ENCODE peak calls at places on chromosomes 3 and 15, in ten cellular contexts. One of them, this sample, is unnamed.

GRCh38 chr15:74845208-74845568 is 2.2 kb upstream of the ULK3 start:
- DNase-seq in fibroblast of mammary gland: no peak
- DNase-seq in HL-60: peak
- DNase-seq in stomach: no peak
- DNase-seq in hepatocyte: no peak
- DNase-seq in mesendoderm: no peak
- DNase-seq in GM23248: no peak
- DNase-seq in psoas muscle: no peak
- DNase-seq in lung: no peak
- DNase-seq in uterus: no peak
- DNase-seq in this sample: no peak

GRCh38 chr3:128426128-128426921 is 40.4 kb downstream of the DNAJB8 start:
- DNase-seq in lung: no peak
- DNase-seq in fibroblast of mammary gland: peak
- DNase-seq in hepatocyte: peak
- DNase-seq in stomach: peak
- DNase-seq in GM23248: peak
- DNase-seq in mesendoderm: peak
- DNase-seq in psoas muscle: peak
- DNase-seq in HL-60: peak
- DNase-seq in uterus: peak
- DNase-seq in this sample: no peak

GRCh38 chr3:11245827-11246662 is 26.2 kb upstream of the ATG7 start:
- DNase-seq in HL-60: no peak
- DNase-seq in GM23248: no peak
- DNase-seq in psoas muscle: no peak
- DNase-seq in fibroblast of mammary gland: no peak
- DNase-seq in stomach: no peak
- DNase-seq in hepatocyte: no peak
- DNase-seq in uterus: no peak
- DNase-seq in lung: no peak
- DNase-seq in mesendoderm: peak
- DNase-seq in this sample: no peak

GRCh38 chr3:153927107-153927506 is 194.1 kb upstream of the ARHGEF26 start:
- DNase-seq in GM23248: peak
- DNase-seq in hepatocyte: peak
- DNase-seq in uterus: no peak
- DNase-seq in HL-60: no peak
- DNase-seq in stomach: no peak
- DNase-seq in mesendoderm: peak
- DNase-seq in psoas muscle: no peak
- DNase-seq in fibroblast of mammary gland: peak
- DNase-seq in lung: no peak
- DNase-seq in this sample: peak

GRCh38 chr15:51869074-51869425 is 39.6 kb downstream of the TMOD3 start:
- DNase-seq in psoas muscle: no peak
- DNase-seq in mesendoderm: no peak
- DNase-seq in uterus: no peak
- DNase-seq in stomach: no peak
- DNase-seq in hepatocyte: no peak
- DNase-seq in lung: no peak
- DNase-seq in fibroblast of mammary gland: peak
- DNase-seq in HL-60: no peak
- DNase-seq in GM23248: peak
- DNase-seq in this sample: peak

GRCh38 chr3:45464336-45464809 is 76.0 kb downstream of the LARS2 start:
- DNase-seq in GM23248: no peak
- DNase-seq in HL-60: peak
- DNase-seq in mesendoderm: peak
- DNase-seq in hepatocyte: no peak
- DNase-seq in fibroblast of mammary gland: peak
- DNase-seq in stomach: no peak
- DNase-seq in psoas muscle: no peak
- DNase-seq in uterus: no peak
- DNase-seq in lung: no peak
- DNase-seq in this sample: peak

GRCh38 chr15:50939911-50940310 is 31.4 kb downstream of the AP4E1 start:
- DNase-seq in uterus: no peak
- DNase-seq in HL-60: no peak
- DNase-seq in lung: no peak
- DNase-seq in stomach: no peak
- DNase-seq in hepatocyte: peak
- DNase-seq in mesendoderm: no peak
- DNase-seq in psoas muscle: no peak
- DNase-seq in fibroblast of mammary gland: peak
- DNase-seq in GM23248: peak
- DNase-seq in this sample: peak

GRCh38 chr15:39145854-39146253 is 435.0 kb upstream of the THBS1 start:
- DNase-seq in lung: no peak
- DNase-seq in fibroblast of mammary gland: peak
- DNase-seq in psoas muscle: no peak
- DNase-seq in hepatocyte: no peak
- DNase-seq in GM23248: peak
- DNase-seq in HL-60: no peak
- DNase-seq in mesendoderm: no peak
- DNase-seq in uterus: no peak
- DNase-seq in stomach: no peak
- DNase-seq in this sample: peak

GRCh38 chr15:36498922-36499321 is 80.5 kb upstream of the CDIN1 start:
- DNase-seq in uterus: no peak
- DNase-seq in lung: no peak
- DNase-seq in mesendoderm: no peak
- DNase-seq in GM23248: no peak
- DNase-seq in stomach: no peak
- DNase-seq in psoas muscle: no peak
- DNase-seq in hepatocyte: no peak
- DNase-seq in HL-60: no peak
- DNase-seq in fibroblast of mammary gland: no peak
- DNase-seq in this sample: no peak

GRCh38 chr3:153399636-153400035 is 237.6 kb downstream of the RAP2B start:
- DNase-seq in hepatocyte: no peak
- DNase-seq in psoas muscle: no peak
- DNase-seq in HL-60: no peak
- DNase-seq in lung: no peak
- DNase-seq in stomach: no peak
- DNase-seq in GM23248: peak
- DNase-seq in mesendoderm: no peak
- DNase-seq in uterus: no peak
- DNase-seq in fibroblast of mammary gland: no peak
- DNase-seq in this sample: no peak

GRCh38 chr3:127439621-127440020 is 150.9 kb downstream of the TPRA1 start:
- DNase-seq in hepatocyte: no peak
- DNase-seq in fibroblast of mammary gland: no peak
- DNase-seq in uterus: no peak
- DNase-seq in mesendoderm: no peak
- DNase-seq in psoas muscle: no peak
- DNase-seq in GM23248: no peak
- DNase-seq in HL-60: no peak
- DNase-seq in stomach: no peak
- DNase-seq in lung: no peak
- DNase-seq in this sample: no peak

GRCh38 chr3:21256932-21257331 is 494.1 kb downstream of the ZNF385D start:
- DNase-seq in fibroblast of mammary gland: no peak
- DNase-seq in GM23248: no peak
- DNase-seq in lung: no peak
- DNase-seq in hepatocyte: no peak
- DNase-seq in HL-60: no peak
- DNase-seq in mesendoderm: no peak
- DNase-seq in psoas muscle: no peak
- DNase-seq in stomach: peak
- DNase-seq in uterus: no peak
- DNase-seq in this sample: no peak

DNA sequence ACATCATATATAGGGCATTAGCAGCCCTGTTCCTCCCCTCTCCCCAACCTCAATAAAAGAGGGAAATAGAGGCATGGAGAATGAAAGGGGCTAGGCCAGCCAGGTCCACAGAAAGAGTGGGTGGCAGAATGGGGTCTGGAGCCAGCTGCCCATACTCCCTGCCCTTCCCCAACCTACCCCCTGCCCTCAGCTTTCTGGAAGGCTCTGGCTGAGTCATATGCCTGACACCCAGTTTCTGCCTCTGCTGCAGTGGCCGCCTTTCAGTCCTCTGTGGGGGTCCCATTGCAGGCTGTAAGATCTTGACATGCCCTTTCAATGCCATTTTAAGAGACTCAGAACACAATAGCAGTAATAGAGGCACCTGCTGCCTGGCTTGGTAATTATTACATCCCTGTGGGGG is 95.7 kb downstream of the LINGO1 start:
- DNase-seq in uterus: no peak
- DNase-seq in lung: no peak
- DNase-seq in fibroblast of mammary gland: no peak
- DNase-seq in stomach: no peak
- DNase-seq in psoas muscle: no peak
- DNase-seq in mesendoderm: no peak
- DNase-seq in GM23248: no peak
- DNase-seq in HL-60: no peak
- DNase-seq in hepatocyte: no peak
- DNase-seq in this sample: no peak
- H3K4me3 ChIP-seq in uterus: no peak
- H3K4me3 ChIP-seq in lung: no peak
- H3K4me3 ChIP-seq in fibroblast of mammary gland: no peak
- H3K4me3 ChIP-seq in stomach: no peak
- H3K4me3 ChIP-seq in psoas muscle: no peak
- H3K4me3 ChIP-seq in mesendoderm: no peak
- H3K4me3 ChIP-seq in GM23248: no peak
- H3K4me3 ChIP-seq in HL-60: no peak
- H3K4me3 ChIP-seq in hepatocyte: no peak
- H3K4me3 ChIP-seq in this sample: no peak

GRCh38 chr3:89216021-89216739 is 108.8 kb downstream of the EPHA3 start:
- DNase-seq in GM23248: peak
- DNase-seq in stomach: no peak
- DNase-seq in psoas muscle: no peak
- DNase-seq in uterus: no peak
- DNase-seq in lung: no peak
- DNase-seq in fibroblast of mammary gland: no peak
- DNase-seq in HL-60: no peak
- DNase-seq in hepatocyte: no peak
- DNase-seq in mesendoderm: no peak
- DNase-seq in this sample: peak
- H3K4me3 ChIP-seq in GM23248: no peak
- H3K4me3 ChIP-seq in stomach: no peak
- H3K4me3 ChIP-seq in psoas muscle: no peak
- H3K4me3 ChIP-seq in uterus: no peak
- H3K4me3 ChIP-seq in lung: no peak
- H3K4me3 ChIP-seq in fibroblast of mammary gland: no peak
- H3K4me3 ChIP-seq in HL-60: no peak
- H3K4me3 ChIP-seq in hepatocyte: no peak
- H3K4me3 ChIP-seq in mesendoderm: no peak
- H3K4me3 ChIP-seq in this sample: no peak

GRCh38 chr15:25544076-25544475 is 105.3 kb upstream of the UBE3A start:
- DNase-seq in uterus: no peak
- DNase-seq in HL-60: no peak
- DNase-seq in lung: no peak
- DNase-seq in hepatocyte: no peak
- DNase-seq in mesendoderm: no peak
- DNase-seq in stomach: no peak
- DNase-seq in GM23248: no peak
- DNase-seq in psoas muscle: no peak
- DNase-seq in fibroblast of mammary gland: no peak
- DNase-seq in this sample: no peak

GRCh38 chr15:25543156-25543555 is 104.3 kb upstream of the UBE3A start:
- DNase-seq in lung: peak
- DNase-seq in HL-60: no peak
- DNase-seq in fibroblast of mammary gland: peak
- DNase-seq in uterus: peak
- DNase-seq in hepatocyte: peak
- DNase-seq in psoas muscle: no peak
- DNase-seq in mesendoderm: no peak
- DNase-seq in stomach: no peak
- DNase-seq in GM23248: peak
- DNase-seq in this sample: peak

GRCh38 chr15:25545017-25545416 is 106.2 kb upstream of the UBE3A start:
- DNase-seq in lung: no peak
- DNase-seq in fibroblast of mammary gland: peak
- DNase-seq in GM23248: peak
- DNase-seq in hepatocyte: no peak
- DNase-seq in psoas muscle: no peak
- DNase-seq in mesendoderm: no peak
- DNase-seq in uterus: no peak
- DNase-seq in HL-60: no peak
- DNase-seq in stomach: no peak
- DNase-seq in this sample: peak

GRCh38 chr15:25541228-25541627 is 102.4 kb upstream of the UBE3A start:
- DNase-seq in mesendoderm: no peak
- DNase-seq in uterus: no peak
- DNase-seq in psoas muscle: no peak
- DNase-seq in lung: no peak
- DNase-seq in stomach: no peak
- DNase-seq in GM23248: no peak
- DNase-seq in fibroblast of mammary gland: peak
- DNase-seq in HL-60: no peak
- DNase-seq in hepatocyte: no peak
- DNase-seq in this sample: no peak

DNA sequence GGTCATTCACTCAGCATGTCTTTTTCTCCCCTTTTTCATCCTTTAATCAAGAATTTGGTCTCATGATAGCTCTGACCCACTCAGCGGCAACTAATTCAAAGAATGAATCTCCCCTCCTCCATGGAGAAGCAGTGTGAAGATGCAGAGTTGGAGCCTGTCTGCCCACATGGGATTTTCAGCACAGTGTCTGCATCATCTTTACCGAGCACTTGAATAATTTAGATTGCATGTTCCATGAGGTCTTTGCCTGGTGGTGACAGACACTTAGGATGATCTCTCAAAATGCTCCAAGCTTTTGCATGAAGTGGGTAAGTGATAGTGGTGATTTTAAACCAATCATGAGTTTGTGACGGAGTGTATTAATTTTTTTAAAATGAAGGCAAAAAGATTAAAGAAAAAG is 103.8 kb upstream of the UBE3A start:
- DNase-seq in mesendoderm: no peak
- DNase-seq in GM23248: peak
- DNase-seq in hepatocyte: no peak
- DNase-seq in psoas muscle: no peak
- DNase-seq in lung: no peak
- DNase-seq in uterus: no peak
- DNase-seq in stomach: no peak
- DNase-seq in fibroblast of mammary gland: no peak
- DNase-seq in HL-60: no peak
- DNase-seq in this sample: no peak
- H3K4me3 ChIP-seq in mesendoderm: no peak
- H3K4me3 ChIP-seq in GM23248: no peak
- H3K4me3 ChIP-seq in hepatocyte: no peak
- H3K4me3 ChIP-seq in psoas muscle: no peak
- H3K4me3 ChIP-seq in lung: no peak
- H3K4me3 ChIP-seq in uterus: no peak
- H3K4me3 ChIP-seq in stomach: no peak
- H3K4me3 ChIP-seq in fibroblast of mammary gland: no peak
- H3K4me3 ChIP-seq in HL-60: no peak
- H3K4me3 ChIP-seq in this sample: no peak

DNA sequence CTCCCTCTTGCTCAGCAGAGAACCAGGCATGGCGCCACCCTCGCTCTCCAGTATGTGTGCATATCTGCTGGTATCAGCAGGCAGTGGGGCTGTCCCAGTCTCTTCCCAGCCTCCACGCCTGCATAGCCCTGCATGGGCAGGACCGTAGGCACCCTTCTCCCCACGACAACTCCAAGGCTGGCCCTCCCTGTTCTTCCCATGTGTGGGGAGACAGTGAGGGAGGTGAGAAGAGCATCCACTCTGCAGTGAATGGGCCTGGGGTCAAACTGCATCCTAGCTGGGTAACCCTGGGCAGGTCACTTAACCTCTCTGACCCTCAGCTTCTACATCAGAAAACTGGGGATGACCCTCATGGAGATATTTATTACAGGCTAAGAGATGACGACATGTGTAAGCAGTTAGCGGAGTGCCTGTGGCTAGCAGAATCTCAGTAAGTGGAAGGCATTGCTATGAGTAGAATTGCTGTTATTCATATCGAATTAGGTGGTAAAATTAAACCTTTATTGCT is 13.3 kb upstream of the SSUH2 start:
- DNase-seq in uterus: no peak
- DNase-seq in lung: no peak
- DNase-seq in psoas muscle: no peak
- DNase-seq in fibroblast of mammary gland: no peak
- DNase-seq in hepatocyte: no peak
- DNase-seq in stomach: no peak
- DNase-seq in mesendoderm: no peak
- DNase-seq in HL-60: no peak
- DNase-seq in GM23248: no peak
- DNase-seq in this sample: no peak
- H3K4me3 ChIP-seq in uterus: no peak
- H3K4me3 ChIP-seq in lung: no peak
- H3K4me3 ChIP-seq in psoas muscle: no peak
- H3K4me3 ChIP-seq in fibroblast of mammary gland: no peak
- H3K4me3 ChIP-seq in hepatocyte: no peak
- H3K4me3 ChIP-seq in stomach: no peak
- H3K4me3 ChIP-seq in mesendoderm: no peak
- H3K4me3 ChIP-seq in HL-60: no peak
- H3K4me3 ChIP-seq in GM23248: no peak
- H3K4me3 ChIP-seq in this sample: no peak

This sample was measured in astrocyte of the spinal cord.